ENCODE peak calls at places on chromosomes 3 and 15, in ten cellular contexts. R is foreskin fibroblast; Y is B cell; G is CD4-positive, alpha-beta T cell; U is Calu3; H is sigmoid colon; E is bronchial epithelial cell; W is fibroblast of mammary gland; P is progenitor cell of endocrine pancreas; D is foreskin keratinocyte. C is an unnamed sample.

GRCh38 chr3:133159498-133160475 is 121.6 kb downstream of the TMEM108 start:
- DNase-seq in R (no peak), Y (no peak), G (no peak), U (no peak), H (no peak), E (no peak), W (no peak), P (no peak), D (no peak), C (no peak)

GRCh38 chr3:157572559-157573270 is 69.5 kb upstream of the VEPH1 start:
- DNase-seq in R (peak; percentile 36), Y (no peak), G (no peak), U (peak; percentile 77), H (no peak), E (peak; percentile 53), W (peak; percentile 71), P (no peak), D (peak; percentile 25), C (peak; percentile 65)

GRCh38 chr3:66317750-66318366 is 97.1 kb downstream of the SLC25A26 start:
- DNase-seq in R (no peak), Y (no peak), G (no peak), U (no peak), H (no peak), E (no peak), W (no peak), P (no peak), D (no peak), C (no peak)

GRCh38 chr3:162719684-162720341 is 1223.2 kb downstream of the OTOL1 start:
- DNase-seq in R (peak; percentile 80), Y (no peak), G (no peak), U (peak; percentile 38), H (no peak), E (peak; percentile 79), W (peak; percentile 98), P (no peak), D (peak; percentile 54), C (no peak)

GRCh38 chr3:170499562-170500156 is 81.0 kb downstream of the CLDN11 start:
- DNase-seq in R (peak; percentile 76), Y (no peak), G (no peak), U (peak; percentile 65), H (no peak), E (peak; percentile 49), W (peak; percentile 85), P (no peak), D (no peak), C (peak; percentile 47)

GRCh38 chr3:193822492-193823220 is 229.6 kb downstream of the OPA1 start:
- DNase-seq in R (no peak), Y (no peak), G (no peak), U (no peak), H (no peak), E (no peak), W (no peak), P (no peak), D (no peak), C (no peak)

GRCh38 chr3:10693457-10693856 is 122.6 kb upstream of the SLC6A11 start:
- DNase-seq in R (peak; percentile 3), Y (no peak), G (no peak), U (no peak), H (no peak), E (peak; percentile 8), W (no peak), P (no peak), D (no peak), C (no peak)

GRCh38 chr3:138219255-138219654 is 32.2 kb downstream of the ARMC8 start:
- DNase-seq in R (no peak), Y (no peak), G (no peak), U (no peak), H (no peak), E (no peak), W (peak; percentile 16), P (no peak), D (peak; percentile 28), C (no peak)

GRCh38 chr3:37862712-37863551 is 1.3 kb downstream of the CTDSPL start:
- DNase-seq in R (peak; percentile 42), Y (no peak), G (no peak), U (peak; percentile 12), H (peak; percentile 78), E (peak; percentile 37), W (peak; percentile 56), P (no peak), D (peak; percentile 71), C (no peak)

GRCh38 chr15:66939016-66939415 is 126.4 kb upstream of the SMAD3 start:
- DNase-seq in R (no peak), Y (no peak), G (no peak), U (no peak), H (peak; percentile 4), E (no peak), W (no peak), P (no peak), D (no peak), C (no peak)

GRCh38 chr3:97235179-97235578 is 420.8 kb downstream of the EPHA6 start:
- DNase-seq in R (no peak), Y (no peak), G (no peak), U (no peak), H (no peak), E (peak; percentile 69), W (no peak), P (no peak), D (peak; percentile 17), C (no peak)

GRCh38 chr3:157353657-157354056 is 83.0 kb upstream of the PTX3 start:
- DNase-seq in R (no peak), Y (no peak), G (no peak), U (no peak), H (no peak), E (no peak), W (no peak), P (no peak), D (no peak), C (no peak)

GRCh38 chr3:108509263-108509662 is 1.1 kb downstream of the MYH15 start:
- DNase-seq in R (no peak), Y (no peak), G (no peak), U (no peak), H (no peak), E (no peak), W (peak; percentile 16), P (no peak), D (no peak), C (no peak)

DNA sequence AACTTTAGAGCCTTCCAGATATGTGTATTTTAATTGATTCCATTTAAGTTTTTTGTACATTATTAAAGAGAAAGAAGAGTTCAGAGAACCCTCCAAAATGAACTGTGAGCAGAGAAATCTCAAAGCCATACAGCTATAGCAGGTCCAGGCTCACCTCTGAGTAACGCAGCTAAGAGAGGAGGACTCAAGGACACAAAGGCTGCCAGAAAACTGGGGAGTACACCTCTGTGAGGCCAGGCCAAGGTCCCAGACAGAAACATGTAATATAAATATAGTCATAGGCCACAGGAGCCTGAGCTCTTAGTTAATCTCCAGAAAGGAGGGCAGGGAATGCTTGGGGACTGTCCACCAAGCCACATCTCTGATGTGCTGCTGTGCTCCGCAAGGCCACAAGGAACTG is 66.5 kb downstream of the TMEM39A start:
- DNase-seq in R (no peak), Y (no peak), G (no peak), U (no peak), H (no peak), E (no peak), W (no peak), P (no peak), D (no peak), C (no peak)
- TF ChIP-seq CTCF in R (no peak), Y (no peak), G (no peak), U (no peak), H (no peak), E (no peak), W (no peak), P (no peak), D (no peak), C (no peak)

GRCh38 chr3:43757613-43758012 is 66.9 kb downstream of the ABHD5 start:
- DNase-seq in R (no peak), Y (no peak), G (no peak), U (no peak), H (no peak), E (no peak), W (no peak), P (no peak), D (no peak), C (no peak)

GRCh38 chr3:43762486-43762885 is 71.7 kb downstream of the ABHD5 start:
- DNase-seq in R (no peak), Y (no peak), G (no peak), U (no peak), H (no peak), E (no peak), W (no peak), P (no peak), D (no peak), C (no peak)

GRCh38 chr3:43760951-43761350 is 70.2 kb downstream of the ABHD5 start:
- DNase-seq in R (no peak), Y (no peak), G (no peak), U (no peak), H (no peak), E (no peak), W (no peak), P (no peak), D (no peak), C (no peak)

GRCh38 chr3:43758826-43759225 is 68.1 kb downstream of the ABHD5 start:
- DNase-seq in R (no peak), Y (no peak), G (no peak), U (no peak), H (no peak), E (no peak), W (no peak), P (no peak), D (no peak), C (no peak)

DNA sequence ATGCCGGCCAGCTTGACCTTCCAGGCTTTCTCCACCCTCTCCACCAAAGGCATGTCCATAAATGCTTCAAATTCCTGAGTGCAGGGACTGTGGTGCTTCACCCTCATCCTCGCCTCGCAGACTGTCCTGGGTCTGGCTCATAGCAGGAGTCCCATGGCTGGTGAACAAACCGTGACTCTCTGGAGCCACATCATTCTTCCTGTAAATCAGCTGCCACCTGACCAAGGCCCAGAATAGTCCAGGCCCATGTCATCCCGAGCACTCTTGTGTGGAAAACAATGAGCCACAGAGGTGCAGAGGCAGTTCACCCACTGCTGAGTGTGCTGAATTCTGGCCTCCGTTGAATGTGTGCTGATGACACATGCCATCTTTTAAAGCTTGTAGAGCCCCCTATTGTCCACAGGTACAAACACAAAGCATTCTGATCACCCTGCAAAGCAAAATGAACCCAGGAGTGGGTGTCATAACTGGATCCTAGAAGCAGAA is 68.6 kb downstream of the ABHD5 start:
- DNase-seq in R (peak; percentile 94), Y (peak; percentile 35), G (no peak), U (no peak), H (no peak), E (peak; percentile 65), W (peak; percentile 79), P (no peak), D (peak; percentile 60), C (no peak)
- TF ChIP-seq CTCF in R (peak; percentile 26), Y (no peak), G (peak; percentile 38), U (no peak), H (no peak), E (peak; percentile 17), W (peak; percentile 45), P (no peak), D (peak; percentile 56), C (no peak)

GRCh38 chr15:63987979-63988378 is 58.3 kb downstream of the DAPK2 start:
- DNase-seq in R (no peak), Y (no peak), G (no peak), U (no peak), H (no peak), E (no peak), W (no peak), P (no peak), D (no peak), C (no peak)
- TF ChIP-seq CTCF in R (no peak), Y (no peak), G (no peak), U (no peak), H (no peak), E (no peak), W (no peak), P (no peak), D (no peak), C (no peak)

GRCh38 chr15:78000089-78000926 is 77.2 kb downstream of the TBC1D2B start:
- DNase-seq in R (peak; percentile 25), Y (peak; percentile 74), G (peak; percentile 77), U (peak; percentile 57), H (peak; percentile 88), E (peak; percentile 73), W (peak; percentile 58), P (peak; percentile 76), D (peak; percentile 35), C (peak; percentile 92)
- TF ChIP-seq CTCF in R (peak; percentile 40), Y (peak; percentile 68), G (peak; percentile 70), U (peak; percentile 14), H (peak; percentile 58), E (peak; percentile 93), W (peak; percentile 43), P (peak; percentile 80), D (peak; percentile 82), C (peak; percentile 66)